ENCODE peak calls at places on chromosomes 6 and 20, in five cellular contexts. Q, U, K, Z and E are unnamed samples. For H3K36me3, the result is how much of the 10 kb centered on the place peaks cover.

GRCh38 chr6:24043848-24044247 is 82.2 kb upstream of the NRSN1 start:
- DNase-seq in Q (no peak), U (no peak), K (no peak), Z (no peak), E (no peak)

GRCh38 chr6:131400054-131400781 is 172.8 kb upstream of the ARG1 start:
- DNase-seq in Q (no peak), U (peak), K (no peak), Z (no peak), E (peak)

GRCh38 chr20:35947489-35947888 is 6.8 kb downstream of the SCAND1 start:
- DNase-seq in Q (no peak), U (peak), K (peak), Z (peak), E (peak)

GRCh38 chr20:51378171-51378928 is 164.2 kb downstream of the NFATC2 start:
- DNase-seq in Q (no peak), U (no peak), K (no peak), Z (peak), E (no peak)

GRCh38 chr20:35297153-35297552 is 4.9 kb upstream of the FAM83C start:
- DNase-seq in Q (no peak), U (peak), K (no peak), Z (no peak), E (no peak)

GRCh38 chr6:139638179-139638872 is 263.9 kb upstream of the CITED2 start:
- DNase-seq in Q (no peak), U (no peak), K (no peak), Z (no peak), E (no peak)

GRCh38 chr6:83615025-83615999 is 93.6 kb downstream of the SNAP91 start:
- DNase-seq in Q (no peak), U (peak), K (peak), Z (peak), E (peak)

GRCh38 chr20:61297981-61298380 is 45.9 kb downstream of the CDH4 start:
- DNase-seq in Q (no peak), U (peak), K (no peak), Z (no peak), E (peak)

DNA sequence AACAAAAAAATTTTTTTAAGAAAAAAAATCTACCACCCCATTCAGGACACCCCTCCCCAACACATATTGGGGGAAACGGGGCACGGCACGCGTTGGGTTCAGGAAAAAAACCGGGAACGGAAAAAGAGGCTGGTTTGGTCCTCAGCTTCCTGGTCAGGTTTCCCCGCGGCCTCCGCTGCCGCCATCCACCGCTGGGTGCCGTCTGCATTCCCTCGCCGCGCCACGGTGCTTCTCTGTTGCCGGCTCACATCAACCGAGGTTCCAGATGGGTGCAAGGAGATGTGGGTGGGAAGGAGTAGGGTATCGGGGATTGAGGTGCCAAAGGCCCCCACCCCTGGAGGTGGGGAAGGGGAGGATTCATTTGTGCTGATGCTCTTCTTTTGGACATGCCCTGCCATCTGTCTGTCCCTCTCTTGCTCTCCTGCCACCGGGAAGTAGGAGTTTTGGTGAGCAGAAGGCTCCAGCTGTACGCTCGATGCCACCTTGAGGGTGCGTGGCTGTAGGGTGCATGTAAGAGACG is 5.8 kb downstream of the MCCD1 start:
- DNase-seq in Q (no peak), U (no peak), K (no peak), Z (no peak), E (no peak)
- H3K36me3 ChIP-seq in Q (half or more), U (half or more), K (half or more), Z (under half), E (half or more)

DNA sequence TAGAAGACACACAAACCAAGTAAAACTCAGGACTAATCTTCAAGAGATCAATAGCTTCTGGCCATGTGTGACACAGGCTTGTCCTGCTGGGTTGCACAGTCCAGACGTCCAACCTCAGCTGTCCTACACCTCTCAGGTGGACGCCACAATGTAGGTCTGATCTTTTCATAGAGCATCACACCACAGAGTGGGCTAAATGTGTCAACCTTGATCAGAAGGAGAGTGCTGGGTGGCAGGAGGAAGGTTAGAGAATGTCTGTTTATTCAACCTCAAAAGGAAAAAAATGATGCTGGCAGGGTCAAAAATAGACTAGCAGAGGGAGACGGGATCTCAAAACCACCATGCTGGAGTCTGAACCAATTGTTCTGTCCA is 41.7 kb downstream of the GFOD1 start:
- DNase-seq in Q (no peak), U (no peak), K (no peak), Z (no peak), E (no peak)
- H3K27ac ChIP-seq in Q (peak), U (no peak), K (no peak), Z (no peak), E (no peak)

GRCh38 chr20:57407541-57407956 is 16.4 kb downstream of the RBM38 start:
- DNase-seq in Q (peak), U (no peak), K (no peak), Z (no peak), E (no peak)

GRCh38 chr20:57404419-57405072 is 13.3 kb downstream of the RBM38 start:
- DNase-seq in Q (peak), U (no peak), K (no peak), Z (no peak), E (no peak)

GRCh38 chr20:57403216-57403615 is 12.0 kb downstream of the RBM38 start:
- DNase-seq in Q (no peak), U (no peak), K (no peak), Z (no peak), E (no peak)

GRCh38 chr20:57408131-57408530 is 16.9 kb downstream of the RBM38 start:
- DNase-seq in Q (peak), U (no peak), K (no peak), Z (no peak), E (no peak)

DNA sequence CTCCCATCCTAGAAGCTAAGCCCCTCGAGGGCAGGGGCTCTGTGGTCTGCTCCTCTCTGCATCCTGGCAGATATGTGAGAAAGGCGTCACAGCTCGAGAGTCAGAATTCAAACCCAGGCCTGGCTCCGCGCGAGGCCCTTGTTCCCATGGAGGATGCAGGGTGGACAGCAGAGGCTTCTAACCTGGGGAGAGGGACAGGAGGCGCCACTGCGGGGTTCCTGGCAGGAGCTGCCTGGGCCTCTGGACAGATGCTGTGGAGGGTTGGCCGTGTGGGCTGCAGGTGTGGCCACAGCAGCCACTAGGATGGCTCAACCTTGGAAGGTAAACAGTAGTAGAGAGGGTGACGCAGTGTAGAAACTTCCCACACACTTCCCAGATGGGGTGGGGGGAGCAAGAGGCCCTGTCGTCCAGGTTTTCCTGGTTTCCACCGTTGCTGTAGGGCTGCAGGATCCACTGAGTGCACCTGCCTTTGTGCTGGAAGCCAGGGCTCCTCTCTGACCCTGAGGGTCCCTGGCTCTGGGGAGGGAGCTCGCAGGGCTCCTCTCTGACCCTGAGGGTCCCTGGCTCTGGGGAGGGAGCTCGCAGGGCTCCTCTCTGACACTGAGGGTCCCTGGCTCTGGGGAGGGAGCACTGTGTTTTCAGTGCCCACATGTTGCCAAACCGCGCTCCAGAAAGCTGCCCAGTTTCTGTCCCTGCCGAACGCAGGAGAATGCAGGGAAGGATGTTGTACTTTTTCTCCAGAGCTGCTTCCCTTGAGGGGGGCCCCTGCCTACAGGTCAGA is 14.2 kb downstream of the RBM38 start:
- DNase-seq in Q (peak), U (no peak), K (no peak), Z (no peak), E (no peak)
- H3K36me3 ChIP-seq in Q (half or more), U (under half), K (half or more), Z (under half), E (half or more)

GRCh38 chr6:100462990-100463684 is 1.6 kb downstream of the SIM1 start:
- DNase-seq in Q (no peak), U (no peak), K (no peak), Z (no peak), E (no peak)
- H3K27ac ChIP-seq in Q (peak), U (no peak), K (no peak), Z (no peak), E (no peak)